ENCODE peak calls at places on chromosomes 2 and 18, in seven cellular contexts. One of them, this sample, is unnamed.
A peak's percentile ranks its signal among the peaks of the same experiment; 100 is the strongest.

GRCh38 chr2:149170156-149170555 is 131.7 kb downstream of the LYPD6B start:
- DNase-seq in NAMALWA: no peak
- DNase-seq in prostate gland: no peak
- DNase-seq in activated T-helper 1 cell treated with anti-CD3 and anti-CD28 coated beads, Interleukin-2, amount 50 U/mL, for 16 hours: no peak
- DNase-seq in HT-29: no peak
- DNase-seq in fibroblast of lung: no peak
- DNase-seq in posterior cingulate gyrus: no peak
- DNase-seq in this sample: no peak

GRCh38 chr2:190767821-190768220 is 112.8 kb upstream of the GLS start:
- DNase-seq in fibroblast of lung: no peak
- DNase-seq in posterior cingulate gyrus: no peak
- DNase-seq in prostate gland: no peak
- DNase-seq in activated T-helper 1 cell treated with anti-CD3 and anti-CD28 coated beads, Interleukin-2, amount 50 U/mL, for 16 hours: no peak
- DNase-seq in NAMALWA: peak; percentile 6
- DNase-seq in HT-29: no peak
- DNase-seq in this sample: no peak

GRCh38 chr2:32009479-32010256 is 1.1 kb downstream of the MEMO1 start:
- DNase-seq in prostate gland: peak; percentile 12
- DNase-seq in HT-29: peak; percentile 38
- DNase-seq in activated T-helper 1 cell treated with anti-CD3 and anti-CD28 coated beads, Interleukin-2, amount 50 U/mL, for 16 hours: peak; percentile 12
- DNase-seq in posterior cingulate gyrus: peak; percentile 85
- DNase-seq in NAMALWA: peak; percentile 72
- DNase-seq in fibroblast of lung: peak; percentile 24
- DNase-seq in this sample: peak; percentile 26

GRCh38 chr18:37161491-37161890 is 332.6 kb downstream of the KIAA1328 start:
- DNase-seq in HT-29: no peak
- DNase-seq in fibroblast of lung: no peak
- DNase-seq in prostate gland: no peak
- DNase-seq in activated T-helper 1 cell treated with anti-CD3 and anti-CD28 coated beads, Interleukin-2, amount 50 U/mL, for 16 hours: no peak
- DNase-seq in posterior cingulate gyrus: no peak
- DNase-seq in NAMALWA: no peak
- DNase-seq in this sample: no peak

GRCh38 chr2:232103140-232103737 is 141.7 kb downstream of the DIS3L2 start:
- DNase-seq in HT-29: no peak
- DNase-seq in NAMALWA: no peak
- DNase-seq in prostate gland: no peak
- DNase-seq in posterior cingulate gyrus: no peak
- DNase-seq in activated T-helper 1 cell treated with anti-CD3 and anti-CD28 coated beads, Interleukin-2, amount 50 U/mL, for 16 hours: no peak
- DNase-seq in fibroblast of lung: peak; percentile 45
- DNase-seq in this sample: no peak

GRCh38 chr2:128783896-128784295 is 465.2 kb upstream of the HS6ST1 start:
- DNase-seq in NAMALWA: no peak
- DNase-seq in posterior cingulate gyrus: peak; percentile 78
- DNase-seq in fibroblast of lung: no peak
- DNase-seq in HT-29: no peak
- DNase-seq in prostate gland: no peak
- DNase-seq in activated T-helper 1 cell treated with anti-CD3 and anti-CD28 coated beads, Interleukin-2, amount 50 U/mL, for 16 hours: no peak
- DNase-seq in this sample: no peak

GRCh38 chr2:44358498-44358897 is 2.8 kb downstream of the PREPL start:
- DNase-seq in posterior cingulate gyrus: no peak
- DNase-seq in HT-29: peak; percentile 94
- DNase-seq in activated T-helper 1 cell treated with anti-CD3 and anti-CD28 coated beads, Interleukin-2, amount 50 U/mL, for 16 hours: no peak
- DNase-seq in fibroblast of lung: peak; percentile 38
- DNase-seq in prostate gland: no peak
- DNase-seq in NAMALWA: peak; percentile 19
- DNase-seq in this sample: peak; percentile 60

GRCh38 chr2:237156131-237156856 is 70.6 kb downstream of the COPS8 start:
- DNase-seq in activated T-helper 1 cell treated with anti-CD3 and anti-CD28 coated beads, Interleukin-2, amount 50 U/mL, for 16 hours: no peak
- DNase-seq in HT-29: no peak
- DNase-seq in fibroblast of lung: peak; percentile 84
- DNase-seq in prostate gland: no peak
- DNase-seq in posterior cingulate gyrus: peak; percentile 87
- DNase-seq in NAMALWA: no peak
- DNase-seq in this sample: no peak

GRCh38 chr2:18209934-18210639 is 331.6 kb downstream of the KCNS3 start:
- DNase-seq in prostate gland: no peak
- DNase-seq in fibroblast of lung: peak; percentile 58
- DNase-seq in HT-29: no peak
- DNase-seq in NAMALWA: no peak
- DNase-seq in posterior cingulate gyrus: no peak
- DNase-seq in activated T-helper 1 cell treated with anti-CD3 and anti-CD28 coated beads, Interleukin-2, amount 50 U/mL, for 16 hours: no peak
- DNase-seq in this sample: no peak

GRCh38 chr2:31983762-31984467 is 26.9 kb downstream of the MEMO1 start:
- DNase-seq in fibroblast of lung: no peak
- DNase-seq in posterior cingulate gyrus: no peak
- DNase-seq in prostate gland: no peak
- DNase-seq in HT-29: no peak
- DNase-seq in activated T-helper 1 cell treated with anti-CD3 and anti-CD28 coated beads, Interleukin-2, amount 50 U/mL, for 16 hours: no peak
- DNase-seq in NAMALWA: no peak
- DNase-seq in this sample: no peak

GRCh38 chr2:219454217-219454616 is 19.6 kb downstream of the SPEG start:
- DNase-seq in HT-29: no peak
- DNase-seq in posterior cingulate gyrus: no peak
- DNase-seq in fibroblast of lung: no peak
- DNase-seq in prostate gland: no peak
- DNase-seq in activated T-helper 1 cell treated with anti-CD3 and anti-CD28 coated beads, Interleukin-2, amount 50 U/mL, for 16 hours: no peak
- DNase-seq in NAMALWA: no peak
- DNase-seq in this sample: no peak

GRCh38 chr18:22408059-22408458 is 9.7 kb downstream of the CTAGE1 start:
- DNase-seq in fibroblast of lung: no peak
- DNase-seq in NAMALWA: peak; percentile 21
- DNase-seq in HT-29: no peak
- DNase-seq in activated T-helper 1 cell treated with anti-CD3 and anti-CD28 coated beads, Interleukin-2, amount 50 U/mL, for 16 hours: no peak
- DNase-seq in prostate gland: no peak
- DNase-seq in posterior cingulate gyrus: no peak
- DNase-seq in this sample: no peak

GRCh38 chr18:51091270-51091669 is 61.3 kb downstream of the SMAD4 start:
- DNase-seq in posterior cingulate gyrus: no peak
- DNase-seq in activated T-helper 1 cell treated with anti-CD3 and anti-CD28 coated beads, Interleukin-2, amount 50 U/mL, for 16 hours: no peak
- DNase-seq in prostate gland: no peak
- DNase-seq in NAMALWA: no peak
- DNase-seq in fibroblast of lung: no peak
- DNase-seq in HT-29: no peak
- DNase-seq in this sample: no peak

GRCh38 chr2:68978098-68978497 is 3.7 kb downstream of the GKN1 start:
- DNase-seq in activated T-helper 1 cell treated with anti-CD3 and anti-CD28 coated beads, Interleukin-2, amount 50 U/mL, for 16 hours: no peak
- DNase-seq in NAMALWA: no peak
- DNase-seq in prostate gland: no peak
- DNase-seq in HT-29: no peak
- DNase-seq in fibroblast of lung: no peak
- DNase-seq in posterior cingulate gyrus: no peak
- DNase-seq in this sample: no peak